ENCODE peak calls at places on chromosomes 1 and 21, in four cellular contexts. P is HepG2, B is H1, Z is GM12878. N is an unnamed sample. For H3K4me1 and H3K9me3, the result is how much of the 10 kb centered on the place peaks cover.

GRCh38 chr21:43727571-43728466 is 8.9 kb downstream of the PDXK start:
- DNase-seq in P (peak), B (no peak), Z (no peak), N (no peak)

GRCh38 chr1:156880473-156880872 is 13.0 kb upstream of the PEAR1 start:
- DNase-seq in P (no peak), B (no peak), Z (no peak), N (no peak)

GRCh38 chr21:36297938-36298572 is 21.9 kb upstream of the MORC3 start:
- DNase-seq in P (peak), B (no peak), Z (peak), N (no peak)

GRCh38 chr1:17890056-17890814 is 135.1 kb downstream of the ACTL8 start:
- DNase-seq in P (no peak), B (no peak), Z (no peak), N (no peak)

GRCh38 chr1:170126691-170127090 is 19.1 kb upstream of the NTMT2 start:
- DNase-seq in P (no peak), B (peak), Z (peak), N (peak)

GRCh38 chr1:55713516-55713915 is 498.4 kb upstream of the USP24 start:
- DNase-seq in P (no peak), B (no peak), Z (no peak), N (no peak)

GRCh38 chr1:30322859-30323257 is 400.5 kb downstream of the MATN1 start:
- DNase-seq in P (no peak), B (no peak), Z (no peak), N (no peak)

GRCh38 chr1:47584249-47584648 is 146.4 kb downstream of the FOXD2 start:
- DNase-seq in P (no peak), B (no peak), Z (no peak), N (no peak)

GRCh38 chr1:117657031-117657430 is 51.2 kb downstream of the TENT5C start:
- DNase-seq in P (peak), B (no peak), Z (no peak), N (peak)

GRCh38 chr1:105172803-105173202 is 1423.1 kb downstream of the AMY1C start:
- DNase-seq in P (no peak), B (no peak), Z (no peak), N (no peak)

GRCh38 chr1:183289104-183289503 is 103.0 kb downstream of the LAMC2 start:
- DNase-seq in P (no peak), B (no peak), Z (no peak), N (no peak)

GRCh38 chr21:33007747-33008146 is 18.0 kb upstream of the OLIG2 start:
- DNase-seq in P (no peak), B (no peak), Z (no peak), N (no peak)

GRCh38 chr1:115225993-115226700 is 111.9 kb downstream of the NGF start:
- DNase-seq in P (no peak), B (no peak), Z (no peak), N (no peak)

GRCh38 chr1:58769809-58770345 is 14.0 kb downstream of the JUN start:
- DNase-seq in P (no peak), B (no peak), Z (no peak), N (no peak)

GRCh38 chr21:32693581-32693980 is 34.2 kb downstream of the SYNJ1 start:
- DNase-seq in P (no peak), B (no peak), Z (no peak), N (no peak)

GRCh38 chr1:169904834-169905233 is 11.1 kb upstream of the SCYL3 start:
- DNase-seq in P (no peak), B (no peak), Z (no peak), N (no peak)

GRCh38 chr1:13823936-13824335 is 123.9 kb downstream of the PRDM2 start:
- DNase-seq in P (no peak), B (no peak), Z (no peak), N (no peak)

GRCh38 chr1:45722809-45723208 is 27.6 kb downstream of the IPP start:
- DNase-seq in P (no peak), B (no peak), Z (no peak), N (no peak)

GRCh38 chr1:151534662-151535278 is 5.3 kb upstream of the TUFT1 start:
- DNase-seq in P (peak), B (no peak), Z (no peak), N (peak)

GRCh38 chr1:50633465-50633864 is 210.2 kb upstream of the DMRTA2 start:
- DNase-seq in P (peak), B (no peak), Z (no peak), N (no peak)
- TF ChIP-seq SUZ12 in P (no peak), B (no peak), Z (no peak), N (no peak)

DNA sequence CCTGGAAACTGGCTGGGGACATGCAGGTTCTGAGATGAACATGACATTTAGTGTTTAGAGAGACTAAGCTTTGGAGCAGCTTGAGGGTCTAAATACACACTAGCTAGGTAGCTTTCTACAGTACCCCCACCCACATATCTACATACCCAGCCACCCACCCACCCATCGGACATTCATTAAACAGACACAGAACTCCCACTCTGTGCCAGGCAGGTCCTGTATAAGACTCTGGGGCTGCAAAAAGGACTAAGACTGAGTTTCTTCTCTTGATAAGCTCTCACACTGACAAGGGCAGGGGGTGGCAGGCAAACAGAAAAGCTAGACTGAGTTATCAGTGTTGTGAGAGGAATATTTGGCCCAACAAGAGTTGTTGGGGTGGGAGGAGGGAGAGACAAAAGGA is 6.7 kb downstream of the MAP7D1 start:
- DNase-seq in P (no peak), B (no peak), Z (no peak), N (no peak)
- H3K4me1 ChIP-seq in P (under half), B (under half), Z (under half), N (under half)

GRCh38 chr1:5617179-5618015 is 374.8 kb downstream of the NPHP4 start:
- DNase-seq in P (no peak), B (no peak), Z (no peak), N (no peak)
- H3K9me3 ChIP-seq in P (under half), B (under half), Z (under half), N (under half)

GRCh38 chr21:37364722-37365121 is 1.9 kb upstream of the DYRK1A start:
- DNase-seq in P (no peak), B (no peak), Z (no peak), N (no peak)
- TF ChIP-seq SUZ12 in P (no peak), B (no peak), Z (no peak), N (no peak)

DNA sequence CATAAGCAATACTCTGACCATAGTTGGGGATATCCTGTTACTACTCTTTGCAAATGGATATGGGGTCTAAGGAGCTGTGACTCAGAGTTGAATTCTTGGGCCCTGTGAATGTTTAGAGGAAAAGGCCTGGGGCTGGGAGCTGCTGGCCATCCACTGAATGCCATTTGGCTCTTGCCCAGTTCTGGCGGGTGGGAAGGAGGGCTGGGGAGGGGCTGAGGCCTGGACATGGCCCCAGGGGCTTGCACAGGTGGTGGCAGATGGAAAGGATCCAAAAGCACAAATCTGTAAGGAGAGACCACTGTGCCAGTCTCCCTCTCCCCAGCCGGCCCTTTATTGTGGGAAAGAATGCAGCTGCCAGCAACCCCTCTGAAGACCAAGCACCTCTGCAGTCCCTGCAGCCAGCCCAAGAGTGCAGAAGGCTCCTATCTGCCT is 12.2 kb downstream of the PLXNA2 start:
- DNase-seq in P (no peak), B (no peak), Z (no peak), N (no peak)
- H3K4me1 ChIP-seq in P (under half), B (under half), Z (under half), N (under half)

GRCh38 chr1:9309991-9310390 is 17.3 kb downstream of the SPSB1 start:
- DNase-seq in P (no peak), B (no peak), Z (no peak), N (no peak)
- H3K9me3 ChIP-seq in P (under half), B (under half), Z (under half), N (under half)

DNA sequence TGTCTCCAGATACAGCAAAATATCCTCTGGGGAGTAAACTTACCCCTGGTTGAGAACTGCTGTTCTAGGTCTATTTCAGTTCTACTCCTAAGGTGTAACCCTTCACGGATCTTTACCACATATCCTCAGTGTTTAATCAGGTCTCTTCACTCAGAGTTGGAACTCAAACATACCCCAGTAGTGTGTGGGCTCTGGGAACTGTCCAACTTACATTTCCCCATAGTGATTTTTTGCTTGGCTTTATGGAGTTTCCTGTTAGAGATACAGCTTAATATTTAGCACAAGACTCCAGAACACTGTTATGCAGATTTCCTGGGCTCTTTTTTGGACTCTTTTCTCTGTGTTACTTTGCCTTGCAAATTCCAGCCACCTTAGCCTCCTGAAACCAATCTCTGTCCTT is 26.7 kb upstream of the LIN9 start:
- DNase-seq in P (no peak), B (no peak), Z (no peak), N (no peak)
- TF ChIP-seq SUZ12 in P (no peak), B (no peak), Z (no peak), N (no peak)

DNA sequence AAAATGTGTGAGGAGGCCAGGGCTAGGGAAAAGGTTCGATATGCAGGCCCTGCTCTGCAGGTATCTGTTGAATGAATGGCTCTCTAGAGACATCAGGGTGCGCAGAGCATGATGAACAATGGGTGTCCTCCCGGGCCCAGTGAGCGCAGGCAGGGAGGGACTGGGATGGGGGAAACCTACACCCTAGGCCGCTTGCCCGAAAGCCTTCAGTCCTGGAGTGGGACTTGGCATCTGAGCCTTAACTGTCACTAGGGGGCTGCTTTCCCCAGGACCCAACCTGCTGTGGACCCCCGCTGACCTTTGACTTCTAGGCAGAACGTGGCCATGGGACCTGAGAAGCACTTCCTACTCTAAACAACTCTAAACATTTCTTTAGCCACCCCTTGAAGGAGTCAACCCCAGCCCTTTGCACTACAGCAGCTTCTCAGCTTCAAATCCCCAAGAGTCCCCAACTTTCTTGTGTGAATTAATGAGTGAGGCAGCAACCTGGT is 444 bp upstream of the MAP3K6 start:
- DNase-seq in P (no peak), B (no peak), Z (no peak), N (no peak)
- H3K4me1 ChIP-seq in P (under half), B (under half), Z (under half), N (under half)

N was measured in NT2/D1.